ENCODE peak calls at places on chromosome 10, in five cellular contexts. One of them, this sample, is unnamed.

GRCh38 chr10:22252801-22253577 is 35.2 kb upstream of the EBLN1 start:
- DNase-seq in tibial nerve: peak; percentile 48
- DNase-seq in mammary epithelial cell: no peak
- DNase-seq in GM13976: peak; percentile 63
- DNase-seq in retinal pigment epithelial cell: no peak
- DNase-seq in this sample: peak; percentile 50

GRCh38 chr10:75209325-75210192 is 1.0 kb upstream of the VDAC2 start:
- DNase-seq in tibial nerve: peak; percentile 63
- DNase-seq in mammary epithelial cell: no peak
- DNase-seq in GM13976: peak; percentile 77
- DNase-seq in retinal pigment epithelial cell: peak; percentile 26
- DNase-seq in this sample: no peak

GRCh38 chr10:70575874-70576802 is 26.4 kb downstream of the PRF1 start:
- DNase-seq in tibial nerve: peak; percentile 30
- DNase-seq in mammary epithelial cell: peak; percentile 80
- DNase-seq in GM13976: no peak
- DNase-seq in retinal pigment epithelial cell: peak; percentile 87
- DNase-seq in this sample: no peak

GRCh38 chr10:18005445-18005780 is 53.7 kb downstream of the SLC39A12 start:
- DNase-seq in tibial nerve: no peak
- DNase-seq in mammary epithelial cell: no peak
- DNase-seq in GM13976: no peak
- DNase-seq in retinal pigment epithelial cell: no peak
- DNase-seq in this sample: no peak

GRCh38 chr10:36725581-36726520 is 399.5 kb upstream of the ANKRD30A start:
- DNase-seq in tibial nerve: no peak
- DNase-seq in mammary epithelial cell: peak; percentile 95
- DNase-seq in GM13976: no peak
- DNase-seq in retinal pigment epithelial cell: peak; percentile 80
- DNase-seq in this sample: no peak

GRCh38 chr10:43296320-43296719 is 29.5 kb upstream of the RASGEF1A start:
- DNase-seq in tibial nerve: no peak
- DNase-seq in mammary epithelial cell: no peak
- DNase-seq in GM13976: no peak
- DNase-seq in retinal pigment epithelial cell: no peak
- DNase-seq in this sample: no peak

GRCh38 chr10:58778966-58779365 is 266.3 kb downstream of the BICC1 start:
- DNase-seq in tibial nerve: no peak
- DNase-seq in mammary epithelial cell: no peak
- DNase-seq in GM13976: no peak
- DNase-seq in retinal pigment epithelial cell: no peak
- DNase-seq in this sample: no peak

GRCh38 chr10:5534051-5534821 is 9.5 kb downstream of the CALML3 start:
- DNase-seq in tibial nerve: no peak
- DNase-seq in mammary epithelial cell: peak; percentile 97
- DNase-seq in GM13976: no peak
- DNase-seq in retinal pigment epithelial cell: no peak
- DNase-seq in this sample: peak; percentile 8

GRCh38 chr10:17671307-17671706 is 27.4 kb downstream of the STAM start:
- DNase-seq in tibial nerve: no peak
- DNase-seq in mammary epithelial cell: peak; percentile 25
- DNase-seq in GM13976: no peak
- DNase-seq in retinal pigment epithelial cell: no peak
- DNase-seq in this sample: no peak

GRCh38 chr10:116817780-116818343 is 31.4 kb upstream of the ENO4 start:
- DNase-seq in tibial nerve: no peak
- DNase-seq in mammary epithelial cell: no peak
- DNase-seq in GM13976: no peak
- DNase-seq in retinal pigment epithelial cell: no peak
- DNase-seq in this sample: no peak

GRCh38 chr10:107561136-107561650 is 396.7 kb upstream of the SORCS1 start:
- DNase-seq in tibial nerve: no peak
- DNase-seq in mammary epithelial cell: no peak
- DNase-seq in GM13976: no peak
- DNase-seq in retinal pigment epithelial cell: peak; percentile 58
- DNase-seq in this sample: no peak

GRCh38 chr10:8498881-8499280 is 444.4 kb downstream of the GATA3 start:
- DNase-seq in tibial nerve: no peak
- DNase-seq in mammary epithelial cell: peak; percentile 48
- DNase-seq in GM13976: no peak
- DNase-seq in retinal pigment epithelial cell: no peak
- DNase-seq in this sample: no peak

GRCh38 chr10:8360814-8361509 is 306.5 kb downstream of the GATA3 start:
- DNase-seq in tibial nerve: no peak
- DNase-seq in mammary epithelial cell: peak; percentile 68
- DNase-seq in GM13976: no peak
- DNase-seq in retinal pigment epithelial cell: no peak
- DNase-seq in this sample: no peak

GRCh38 chr10:42680267-42680666 is 41.9 kb upstream of the ZNF33B start:
- DNase-seq in tibial nerve: no peak
- DNase-seq in mammary epithelial cell: no peak
- DNase-seq in GM13976: no peak
- DNase-seq in retinal pigment epithelial cell: no peak
- DNase-seq in this sample: no peak

GRCh38 chr10:24826022-24826421 is 102.3 kb upstream of the ARHGAP21 start:
- DNase-seq in tibial nerve: no peak
- DNase-seq in mammary epithelial cell: peak; percentile 75
- DNase-seq in GM13976: no peak
- DNase-seq in retinal pigment epithelial cell: no peak
- DNase-seq in this sample: no peak

GRCh38 chr10:63699785-63700184 is 178.6 kb downstream of the REEP3 start:
- DNase-seq in tibial nerve: peak; percentile 51
- DNase-seq in mammary epithelial cell: peak; percentile 55
- DNase-seq in GM13976: no peak
- DNase-seq in retinal pigment epithelial cell: no peak
- DNase-seq in this sample: no peak

GRCh38 chr10:123480344-123480743 is 185.8 kb upstream of the GPR26 start:
- DNase-seq in tibial nerve: no peak
- DNase-seq in mammary epithelial cell: no peak
- DNase-seq in GM13976: no peak
- DNase-seq in retinal pigment epithelial cell: no peak
- DNase-seq in this sample: no peak

GRCh38 chr10:123475466-123475865 is 190.7 kb upstream of the GPR26 start:
- DNase-seq in tibial nerve: no peak
- DNase-seq in mammary epithelial cell: no peak
- DNase-seq in GM13976: no peak
- DNase-seq in retinal pigment epithelial cell: no peak
- DNase-seq in this sample: no peak

GRCh38 chr10:123480845-123481244 is 185.3 kb upstream of the GPR26 start:
- DNase-seq in tibial nerve: no peak
- DNase-seq in mammary epithelial cell: no peak
- DNase-seq in GM13976: no peak
- DNase-seq in retinal pigment epithelial cell: no peak
- DNase-seq in this sample: no peak

GRCh38 chr10:123474700-123475099 is 191.5 kb upstream of the GPR26 start:
- DNase-seq in tibial nerve: no peak
- DNase-seq in mammary epithelial cell: no peak
- DNase-seq in GM13976: no peak
- DNase-seq in retinal pigment epithelial cell: no peak
- DNase-seq in this sample: no peak

DNA sequence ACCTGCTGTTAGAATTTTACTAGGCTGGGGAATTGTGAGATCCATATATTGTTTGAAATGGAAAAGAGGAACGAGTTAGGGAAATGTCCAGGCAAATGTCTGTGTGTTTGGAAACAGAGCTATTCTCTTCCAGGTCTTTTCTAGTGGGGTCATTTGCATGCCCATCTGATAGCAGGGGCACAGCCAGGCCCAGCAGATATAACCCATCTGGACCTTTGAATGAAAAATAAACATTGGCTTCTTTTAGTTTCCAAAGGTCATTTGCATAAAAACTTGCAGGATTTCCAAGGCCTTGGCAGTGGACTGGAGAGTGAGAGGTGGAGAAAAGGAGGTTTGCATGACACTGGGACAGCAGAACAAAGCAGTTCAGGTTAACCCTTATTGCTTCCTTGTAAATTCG is 188.0 kb upstream of the GPR26 start:
- DNase-seq in tibial nerve: no peak
- DNase-seq in mammary epithelial cell: no peak
- DNase-seq in GM13976: no peak
- DNase-seq in retinal pigment epithelial cell: no peak
- DNase-seq in this sample: no peak
- TF ChIP-seq CTCF in tibial nerve: no peak
- TF ChIP-seq CTCF in mammary epithelial cell: no peak
- TF ChIP-seq CTCF in GM13976: no peak
- TF ChIP-seq CTCF in retinal pigment epithelial cell: no peak
- TF ChIP-seq CTCF in this sample: no peak

GRCh38 chr10:131660427-131660826 is 240.4 kb upstream of the PPP2R2D start:
- DNase-seq in tibial nerve: no peak
- DNase-seq in mammary epithelial cell: no peak
- DNase-seq in GM13976: no peak
- DNase-seq in retinal pigment epithelial cell: no peak
- DNase-seq in this sample: no peak
- TF ChIP-seq CTCF in tibial nerve: no peak
- TF ChIP-seq CTCF in mammary epithelial cell: no peak
- TF ChIP-seq CTCF in GM13976: no peak
- TF ChIP-seq CTCF in retinal pigment epithelial cell: no peak
- TF ChIP-seq CTCF in this sample: no peak

GRCh38 chr10:48444861-48445841 is 138.7 kb downstream of the MAPK8 start:
- DNase-seq in tibial nerve: no peak
- DNase-seq in mammary epithelial cell: peak; percentile 32
- DNase-seq in GM13976: peak; percentile 26
- DNase-seq in retinal pigment epithelial cell: peak; percentile 59
- DNase-seq in this sample: no peak
- TF ChIP-seq CTCF in tibial nerve: no peak
- TF ChIP-seq CTCF in mammary epithelial cell: peak; percentile 9
- TF ChIP-seq CTCF in GM13976: no peak
- TF ChIP-seq CTCF in retinal pigment epithelial cell: peak; percentile 56
- TF ChIP-seq CTCF in this sample: no peak

GRCh38 chr10:3961082-3961481 is 176.1 kb upstream of the KLF6 start:
- DNase-seq in tibial nerve: no peak
- DNase-seq in mammary epithelial cell: no peak
- DNase-seq in GM13976: no peak
- DNase-seq in retinal pigment epithelial cell: no peak
- DNase-seq in this sample: no peak
- TF ChIP-seq CTCF in tibial nerve: no peak
- TF ChIP-seq CTCF in mammary epithelial cell: no peak
- TF ChIP-seq CTCF in GM13976: no peak
- TF ChIP-seq CTCF in retinal pigment epithelial cell: no peak
- TF ChIP-seq CTCF in this sample: no peak

DNA sequence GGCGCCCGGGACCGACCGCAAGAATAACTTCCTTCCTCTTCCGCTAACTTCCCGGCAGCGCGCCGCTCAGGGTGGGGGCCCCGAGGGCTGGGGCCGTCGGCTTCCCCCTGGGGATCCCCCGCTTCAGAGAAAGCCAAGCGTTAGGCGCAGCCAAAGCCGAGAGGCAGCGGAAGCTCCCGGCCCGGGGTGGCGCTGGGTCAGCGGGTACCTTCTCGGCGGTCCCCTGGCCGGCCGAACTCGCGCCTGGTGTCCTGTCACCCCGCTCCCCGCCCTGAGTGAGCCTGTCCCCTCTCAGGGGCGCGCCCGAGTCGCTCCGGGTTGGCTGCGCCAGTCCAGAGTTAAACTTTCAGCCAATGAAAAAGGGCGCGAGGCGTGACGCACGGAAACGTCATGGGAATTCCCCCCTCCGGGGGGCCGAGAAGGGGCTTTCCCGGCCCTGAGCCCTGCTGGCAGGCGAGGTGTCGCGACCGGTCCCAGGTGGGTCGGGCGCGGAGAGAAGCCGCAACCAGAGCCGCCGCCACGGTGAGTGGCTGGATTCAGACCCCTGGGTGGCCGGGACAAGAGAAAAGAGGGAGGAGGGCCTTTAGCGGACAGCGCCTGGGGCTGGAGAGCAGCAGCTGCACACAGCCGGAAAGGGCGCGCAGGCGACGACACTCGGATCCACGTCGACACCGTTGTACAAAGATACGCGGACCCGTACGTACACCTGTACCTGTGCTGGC is 1.3 kb upstream of the NFKB2 start:
- DNase-seq in tibial nerve: peak; percentile 89
- DNase-seq in mammary epithelial cell: peak; percentile 98
- DNase-seq in GM13976: peak; percentile 98
- DNase-seq in retinal pigment epithelial cell: peak; percentile 70
- DNase-seq in this sample: peak; percentile 96
- TF ChIP-seq CTCF in tibial nerve: peak; percentile 99
- TF ChIP-seq CTCF in mammary epithelial cell: no peak
- TF ChIP-seq CTCF in GM13976: no peak
- TF ChIP-seq CTCF in retinal pigment epithelial cell: no peak
- TF ChIP-seq CTCF in this sample: peak; percentile 90

DNA sequence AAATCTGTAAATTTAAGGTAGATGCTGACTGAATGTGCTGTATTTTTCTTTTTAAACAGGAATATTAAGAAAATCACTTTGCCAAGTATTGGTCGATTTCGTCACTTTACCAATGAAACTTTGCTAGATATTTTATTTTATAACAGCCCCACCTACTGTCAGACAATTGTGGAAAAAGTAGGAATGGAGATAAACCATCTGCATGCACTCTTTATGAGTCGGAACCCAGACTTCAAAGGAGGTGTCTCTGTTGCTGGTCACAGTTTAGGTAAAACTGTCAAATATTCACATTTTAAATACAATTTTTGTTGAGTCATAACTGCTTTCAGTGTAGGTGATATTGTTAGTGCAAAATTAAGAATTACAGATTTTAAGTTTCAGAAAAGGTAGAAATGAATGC is 25.2 kb downstream of the SEC23IP start:
- DNase-seq in tibial nerve: no peak
- DNase-seq in mammary epithelial cell: no peak
- DNase-seq in GM13976: no peak
- DNase-seq in retinal pigment epithelial cell: no peak
- DNase-seq in this sample: no peak
- TF ChIP-seq CTCF in tibial nerve: no peak
- TF ChIP-seq CTCF in mammary epithelial cell: peak; percentile 12
- TF ChIP-seq CTCF in GM13976: no peak
- TF ChIP-seq CTCF in retinal pigment epithelial cell: no peak
- TF ChIP-seq CTCF in this sample: no peak

GRCh38 chr10:29304259-29305030 is 15.6 kb downstream of the LYZL1 start:
- DNase-seq in tibial nerve: peak; percentile 90
- DNase-seq in mammary epithelial cell: peak; percentile 43
- DNase-seq in GM13976: peak; percentile 72
- DNase-seq in retinal pigment epithelial cell: peak; percentile 23
- DNase-seq in this sample: peak; percentile 70
- TF ChIP-seq CTCF in tibial nerve: peak; percentile 87
- TF ChIP-seq CTCF in mammary epithelial cell: peak; percentile 77
- TF ChIP-seq CTCF in GM13976: peak; percentile 78
- TF ChIP-seq CTCF in retinal pigment epithelial cell: peak; percentile 72
- TF ChIP-seq CTCF in this sample: peak; percentile 75

This sample was measured in mesothelial cell of epicardium.